ENCODE peak calls at places on chromosomes 16 and 17, in six cellular contexts. One of them, this sample, is unnamed.

GRCh38 chr16:67672739-67673662 is 6.4 kb downstream of the C16orf86 start:
- DNase-seq in AG04450: peak; percentile 56
- DNase-seq in pons: peak; percentile 75
- DNase-seq in AG08396: peak; percentile 88
- DNase-seq in activated CD8-positive, alpha-beta memory T cell treated with anti-CD3 and anti-CD28 coated beads for 1 hour: no peak
- DNase-seq in activated T-cell treated with anti-CD3 and anti-CD28 coated beads, Interleukin-2, amount 50 U/mL, for 24 hours: peak; percentile 56
- DNase-seq in this sample: no peak

GRCh38 chr16:87897563-87898505 is 28.5 kb upstream of the SLC7A5 start:
- DNase-seq in AG04450: no peak
- DNase-seq in pons: no peak
- DNase-seq in AG08396: no peak
- DNase-seq in activated CD8-positive, alpha-beta memory T cell treated with anti-CD3 and anti-CD28 coated beads for 1 hour: peak; percentile 17
- DNase-seq in activated T-cell treated with anti-CD3 and anti-CD28 coated beads, Interleukin-2, amount 50 U/mL, for 24 hours: peak; percentile 77
- DNase-seq in this sample: no peak

GRCh38 chr16:2686912-2687507 is 4.7 kb downstream of the KCTD5 start:
- DNase-seq in AG04450: no peak
- DNase-seq in pons: peak; percentile 57
- DNase-seq in AG08396: no peak
- DNase-seq in activated CD8-positive, alpha-beta memory T cell treated with anti-CD3 and anti-CD28 coated beads for 1 hour: peak; percentile 11
- DNase-seq in activated T-cell treated with anti-CD3 and anti-CD28 coated beads, Interleukin-2, amount 50 U/mL, for 24 hours: peak; percentile 53
- DNase-seq in this sample: no peak

GRCh38 chr17:56119191-56119590 is 34.1 kb upstream of the ANKFN1 start:
- DNase-seq in AG04450: no peak
- DNase-seq in pons: no peak
- DNase-seq in AG08396: no peak
- DNase-seq in activated CD8-positive, alpha-beta memory T cell treated with anti-CD3 and anti-CD28 coated beads for 1 hour: no peak
- DNase-seq in activated T-cell treated with anti-CD3 and anti-CD28 coated beads, Interleukin-2, amount 50 U/mL, for 24 hours: no peak
- DNase-seq in this sample: no peak

GRCh38 chr16:56610017-56610608 is 1.7 kb downstream of the MT2A start:
- DNase-seq in AG04450: no peak
- DNase-seq in pons: peak; percentile 61
- DNase-seq in AG08396: no peak
- DNase-seq in activated CD8-positive, alpha-beta memory T cell treated with anti-CD3 and anti-CD28 coated beads for 1 hour: peak; percentile 37
- DNase-seq in activated T-cell treated with anti-CD3 and anti-CD28 coated beads, Interleukin-2, amount 50 U/mL, for 24 hours: peak; percentile 75
- DNase-seq in this sample: peak; percentile 39

GRCh38 chr17:79272666-79273219 is 198.1 kb downstream of the ENGASE start:
- DNase-seq in AG04450: no peak
- DNase-seq in pons: no peak
- DNase-seq in AG08396: no peak
- DNase-seq in activated CD8-positive, alpha-beta memory T cell treated with anti-CD3 and anti-CD28 coated beads for 1 hour: no peak
- DNase-seq in activated T-cell treated with anti-CD3 and anti-CD28 coated beads, Interleukin-2, amount 50 U/mL, for 24 hours: no peak
- DNase-seq in this sample: no peak

GRCh38 chr17:32349854-32350661 is at the start of gene ZNF207:
- DNase-seq in AG04450: peak; percentile 92
- DNase-seq in pons: peak; percentile 96
- DNase-seq in AG08396: peak; percentile 94
- DNase-seq in activated CD8-positive, alpha-beta memory T cell treated with anti-CD3 and anti-CD28 coated beads for 1 hour: peak; percentile 88
- DNase-seq in activated T-cell treated with anti-CD3 and anti-CD28 coated beads, Interleukin-2, amount 50 U/mL, for 24 hours: peak; percentile 96
- DNase-seq in this sample: peak; percentile 96

GRCh38 chr17:28551421-28552186 is 820 bp downstream of the UNC119 start:
- DNase-seq in AG04450: no peak
- DNase-seq in pons: no peak
- DNase-seq in AG08396: peak; percentile 60
- DNase-seq in activated CD8-positive, alpha-beta memory T cell treated with anti-CD3 and anti-CD28 coated beads for 1 hour: no peak
- DNase-seq in activated T-cell treated with anti-CD3 and anti-CD28 coated beads, Interleukin-2, amount 50 U/mL, for 24 hours: peak; percentile 44
- DNase-seq in this sample: no peak

GRCh38 chr17:78224226-78225087 is 7.0 kb upstream of the TMEM235 start:
- DNase-seq in AG04450: no peak
- DNase-seq in pons: peak; percentile 67
- DNase-seq in AG08396: no peak
- DNase-seq in activated CD8-positive, alpha-beta memory T cell treated with anti-CD3 and anti-CD28 coated beads for 1 hour: no peak
- DNase-seq in activated T-cell treated with anti-CD3 and anti-CD28 coated beads, Interleukin-2, amount 50 U/mL, for 24 hours: no peak
- DNase-seq in this sample: no peak

GRCh38 chr17:78112508-78113471 is 15.8 kb downstream of the TMC6 start:
- DNase-seq in AG04450: no peak
- DNase-seq in pons: peak; percentile 69
- DNase-seq in AG08396: peak; percentile 93
- DNase-seq in activated CD8-positive, alpha-beta memory T cell treated with anti-CD3 and anti-CD28 coated beads for 1 hour: peak; percentile 71
- DNase-seq in activated T-cell treated with anti-CD3 and anti-CD28 coated beads, Interleukin-2, amount 50 U/mL, for 24 hours: peak; percentile 91
- DNase-seq in this sample: peak; percentile 86

GRCh38 chr16:57235128-57236092 is 9.6 kb upstream of the ARL2BP start:
- DNase-seq in AG04450: peak; percentile 15
- DNase-seq in pons: peak; percentile 47
- DNase-seq in AG08396: no peak
- DNase-seq in activated CD8-positive, alpha-beta memory T cell treated with anti-CD3 and anti-CD28 coated beads for 1 hour: no peak
- DNase-seq in activated T-cell treated with anti-CD3 and anti-CD28 coated beads, Interleukin-2, amount 50 U/mL, for 24 hours: no peak
- DNase-seq in this sample: no peak

GRCh38 chr16:3937066-3937875 is 56.8 kb upstream of the CREBBP start:
- DNase-seq in AG04450: no peak
- DNase-seq in pons: no peak
- DNase-seq in AG08396: no peak
- DNase-seq in activated CD8-positive, alpha-beta memory T cell treated with anti-CD3 and anti-CD28 coated beads for 1 hour: no peak
- DNase-seq in activated T-cell treated with anti-CD3 and anti-CD28 coated beads, Interleukin-2, amount 50 U/mL, for 24 hours: no peak
- DNase-seq in this sample: no peak

GRCh38 chr16:85562102-85562786 is 50.9 kb upstream of the GSE1 start:
- DNase-seq in AG04450: no peak
- DNase-seq in pons: no peak
- DNase-seq in AG08396: no peak
- DNase-seq in activated CD8-positive, alpha-beta memory T cell treated with anti-CD3 and anti-CD28 coated beads for 1 hour: no peak
- DNase-seq in activated T-cell treated with anti-CD3 and anti-CD28 coated beads, Interleukin-2, amount 50 U/mL, for 24 hours: no peak
- DNase-seq in this sample: no peak

GRCh38 chr17:35087731-35088646 is 24.5 kb upstream of the RFFL start:
- DNase-seq in AG04450: no peak
- DNase-seq in pons: peak; percentile 88
- DNase-seq in AG08396: peak; percentile 55
- DNase-seq in activated CD8-positive, alpha-beta memory T cell treated with anti-CD3 and anti-CD28 coated beads for 1 hour: no peak
- DNase-seq in activated T-cell treated with anti-CD3 and anti-CD28 coated beads, Interleukin-2, amount 50 U/mL, for 24 hours: peak; percentile 44
- DNase-seq in this sample: peak; percentile 55

GRCh38 chr16:78465730-78466129 is 366.3 kb downstream of the WWOX start:
- DNase-seq in AG04450: no peak
- DNase-seq in pons: no peak
- DNase-seq in AG08396: no peak
- DNase-seq in activated CD8-positive, alpha-beta memory T cell treated with anti-CD3 and anti-CD28 coated beads for 1 hour: no peak
- DNase-seq in activated T-cell treated with anti-CD3 and anti-CD28 coated beads, Interleukin-2, amount 50 U/mL, for 24 hours: no peak
- DNase-seq in this sample: no peak

GRCh38 chr16:77711775-77712174 is 10.5 kb upstream of the NUDT7 start:
- DNase-seq in AG04450: no peak
- DNase-seq in pons: no peak
- DNase-seq in AG08396: no peak
- DNase-seq in activated CD8-positive, alpha-beta memory T cell treated with anti-CD3 and anti-CD28 coated beads for 1 hour: no peak
- DNase-seq in activated T-cell treated with anti-CD3 and anti-CD28 coated beads, Interleukin-2, amount 50 U/mL, for 24 hours: no peak
- DNase-seq in this sample: no peak